ENCODE peak calls at places on chromosomes 12 and 14, in nine cellular contexts. S, C, E, K, V, R, J, X and N are unnamed samples.

GRCh38 chr12:1747609-1748008 is 56.7 kb downstream of the ADIPOR2 start:
- DNase-seq in S (no peak), C (no peak), E (no peak), K (no peak), V (no peak), R (no peak), J (no peak), X (no peak), N (no peak)

GRCh38 chr12:52391618-52392002 is 6.2 kb upstream of the KRT84 start:
- DNase-seq in S (no peak), C (peak), E (peak), K (no peak), V (peak), R (no peak), J (peak), X (no peak), N (no peak)

GRCh38 chr12:81461163-81461562 is 298.0 kb downstream of the PPFIA2 start:
- DNase-seq in S (no peak), C (no peak), E (no peak), K (no peak), V (no peak), R (no peak), J (no peak), X (no peak), N (no peak)

GRCh38 chr12:56836800-56837663 is 73.9 kb downstream of the HSD17B6 start:
- DNase-seq in S (no peak), C (no peak), E (no peak), K (peak), V (no peak), R (no peak), J (no peak), X (no peak), N (no peak)

GRCh38 chr12:117689857-117690256 is 278.9 kb downstream of the KSR2 start:
- DNase-seq in S (no peak), C (no peak), E (no peak), K (no peak), V (no peak), R (no peak), J (no peak), X (no peak), N (no peak)

GRCh38 chr12:117192057-117192456 is 1.8 kb upstream of the FBXO21 start:
- DNase-seq in S (no peak), C (peak), E (no peak), K (no peak), V (no peak), R (no peak), J (no peak), X (no peak), N (no peak)

GRCh38 chr12:132908145-132909029 is 21.0 kb upstream of the CHFR start:
- DNase-seq in S (peak), C (peak), E (peak), K (peak), V (peak), R (peak), J (peak), X (peak), N (peak)

GRCh38 chr12:1054103-1054838 is 63.2 kb downstream of the ERC1 start:
- DNase-seq in S (no peak), C (no peak), E (no peak), K (no peak), V (no peak), R (no peak), J (no peak), X (no peak), N (peak)

GRCh38 chr14:65287264-65288131 is 125.0 kb upstream of the FUT8 start:
- DNase-seq in S (peak), C (no peak), E (no peak), K (peak), V (no peak), R (no peak), J (no peak), X (peak), N (no peak)

GRCh38 chr12:30622509-30622908 is 73.2 kb downstream of the IPO8 start:
- DNase-seq in S (no peak), C (no peak), E (no peak), K (no peak), V (no peak), R (no peak), J (no peak), X (no peak), N (no peak)

GRCh38 chr12:6044082-6044481 is 80.4 kb downstream of the VWF start:
- DNase-seq in S (no peak), C (no peak), E (no peak), K (no peak), V (no peak), R (no peak), J (no peak), X (no peak), N (no peak)

GRCh38 chr12:42260518-42260917 is 22.5 kb upstream of the YAF2 start:
- DNase-seq in S (no peak), C (peak), E (no peak), K (no peak), V (no peak), R (no peak), J (no peak), X (no peak), N (no peak)

GRCh38 chr14:104337381-104337780 is 199.0 kb downstream of the KIF26A start:
- DNase-seq in S (no peak), C (peak), E (no peak), K (no peak), V (no peak), R (no peak), J (no peak), X (no peak), N (no peak)

GRCh38 chr12:76866726-76867125 is 12.1 kb downstream of the CSRP2 start:
- DNase-seq in S (no peak), C (no peak), E (no peak), K (no peak), V (no peak), R (no peak), J (no peak), X (no peak), N (no peak)

GRCh38 chr12:21940972-21941521 is at the start of gene ABCC9:
- DNase-seq in S (no peak), C (peak), E (peak), K (no peak), V (peak), R (peak), J (no peak), X (no peak), N (no peak)

GRCh38 chr12:96236221-96236822 is 42.1 kb downstream of the ELK3 start:
- DNase-seq in S (no peak), C (no peak), E (no peak), K (no peak), V (no peak), R (no peak), J (no peak), X (no peak), N (no peak)

GRCh38 chr14:86915416-86915815 is 1077.6 kb downstream of the GALC start:
- DNase-seq in S (no peak), C (no peak), E (no peak), K (no peak), V (no peak), R (no peak), J (no peak), X (no peak), N (no peak)

GRCh38 chr12:128267246-128267622 is 264 bp downstream of the TMEM132C start:
- DNase-seq in S (no peak), C (no peak), E (no peak), K (no peak), V (no peak), R (no peak), J (no peak), X (no peak), N (no peak)

GRCh38 chr14:76227450-76228050 is 75.8 kb downstream of the GPATCH2L start:
- DNase-seq in S (no peak), C (no peak), E (no peak), K (no peak), V (no peak), R (no peak), J (no peak), X (no peak), N (no peak)

GRCh38 chr14:56490379-56490778 is 89.2 kb upstream of the TMEM260 start:
- DNase-seq in S (no peak), C (no peak), E (no peak), K (no peak), V (no peak), R (no peak), J (peak), X (no peak), N (peak)

GRCh38 chr12:38721611-38722252 is 183.7 kb downstream of the CPNE8 start:
- DNase-seq in S (no peak), C (no peak), E (no peak), K (no peak), V (no peak), R (no peak), J (no peak), X (no peak), N (no peak)

GRCh38 chr12:92020983-92021664 is 124.5 kb downstream of the BTG1 start:
- DNase-seq in S (no peak), C (no peak), E (no peak), K (no peak), V (no peak), R (no peak), J (no peak), X (no peak), N (no peak)

GRCh38 chr12:15608931-15609330 is 180.3 kb downstream of the EPS8 start:
- DNase-seq in S (no peak), C (no peak), E (no peak), K (no peak), V (no peak), R (no peak), J (no peak), X (no peak), N (no peak)

GRCh38 chr12:123401753-123402683 is 18.1 kb downstream of the KMT5A start:
- DNase-seq in S (no peak), C (no peak), E (no peak), K (no peak), V (no peak), R (no peak), J (no peak), X (no peak), N (no peak)

GRCh38 chr12:6072302-6072752 is 52.1 kb downstream of the VWF start:
- DNase-seq in S (no peak), C (no peak), E (no peak), K (no peak), V (no peak), R (no peak), J (no peak), X (no peak), N (no peak)

GRCh38 chr12:47819902-47820630 is at the start of gene HDAC7:
- DNase-seq in S (peak), C (peak), E (peak), K (peak), V (peak), R (peak), J (peak), X (peak), N (peak)

GRCh38 chr12:118582863-118583262 is 206.5 kb downstream of the SUDS3 start:
- DNase-seq in S (no peak), C (no peak), E (no peak), K (no peak), V (no peak), R (no peak), J (no peak), X (no peak), N (no peak)

GRCh38 chr14:98198385-98198784 is 1073.6 kb downstream of the BCL11B start:
- DNase-seq in S (no peak), C (no peak), E (no peak), K (peak), V (no peak), R (no peak), J (no peak), X (no peak), N (no peak)

GRCh38 chr14:50532502-50533313 is at the start of gene MAP4K5:
- DNase-seq in S (peak), C (peak), E (peak), K (peak), V (peak), R (peak), J (peak), X (peak), N (peak)